ENCODE peak calls at places on chromosomes 12 and 14, in five cellular contexts. W is lower leg skin, Q is astrocyte of the spinal cord, G is GM13977, A is tibial artery. E is an unnamed sample.

GRCh38 chr12:12172106-12172511 is 94.7 kb downstream of the LRP6 start:
- DNase-seq in A (no peak), G (peak), Q (peak), W (peak), E (peak)

GRCh38 chr14:34833545-34834523 is 41.3 kb downstream of the BAZ1A start:
- DNase-seq in G (no peak), A (no peak), Q (no peak), W (no peak), E (peak)

GRCh38 chr12:43576162-43576561 is 24.2 kb upstream of the ADAMTS20 start:
- DNase-seq in W (no peak), A (no peak), G (no peak), Q (no peak), E (no peak)

GRCh38 chr12:64172143-64172970 is 49.7 kb downstream of the KICS2 start:
- DNase-seq in Q (no peak), W (no peak), A (no peak), G (no peak), E (peak)

GRCh38 chr14:79180656-79181055 is 1010.5 kb downstream of the NRXN3 start:
- DNase-seq in G (no peak), W (no peak), A (no peak), Q (no peak), E (no peak)

GRCh38 chr12:68121143-68121542 is 38.4 kb downstream of the IFNG start:
- DNase-seq in A (no peak), G (no peak), W (no peak), Q (no peak), E (no peak)

GRCh38 chr12:122917508-122918227 is 21.7 kb upstream of the VPS37B start:
- DNase-seq in G (no peak), A (peak), W (no peak), Q (peak), E (no peak)

GRCh38 chr14:94888108-94888507 is 118.2 kb upstream of the GSC start:
- DNase-seq in A (no peak), W (no peak), Q (no peak), G (no peak), E (no peak)

GRCh38 chr12:66678640-66679268 is at the start of gene GRIP1:
- DNase-seq in G (no peak), Q (peak), A (no peak), W (no peak), E (no peak)

GRCh38 chr14:69664190-69664742 is 52.9 kb downstream of the SUSD6 start:
- DNase-seq in W (no peak), A (no peak), G (no peak), Q (no peak), E (no peak)

GRCh38 chr12:2212971-2213869 is 160.4 kb downstream of the CACNA1C start:
- DNase-seq in Q (peak), G (no peak), A (no peak), W (no peak), E (no peak)

GRCh38 chr14:29527286-29527685 is 400.4 kb downstream of the PRKD1 start:
- DNase-seq in G (no peak), W (no peak), Q (no peak), A (no peak), E (no peak)

GRCh38 chr12:54262403-54262925 is 17.5 kb downstream of the CBX5 start:
- DNase-seq in W (no peak), Q (peak), A (no peak), G (no peak), E (no peak)

GRCh38 chr12:53345486-53346195 is 9.5 kb upstream of the SP7 start:
- DNase-seq in G (no peak), W (no peak), A (no peak), Q (no peak), E (peak)

GRCh38 chr12:20505056-20505455 is 136.7 kb downstream of the PDE3A start:
- DNase-seq in Q (no peak), W (no peak), A (no peak), G (no peak), E (no peak)

GRCh38 chr12:85527192-85527591 is 247.2 kb downstream of the ALX1 start:
- DNase-seq in Q (no peak), W (no peak), A (no peak), G (peak), E (peak)

GRCh38 chr12:131713349-131713748 is 2.5 kb downstream of the SFSWAP start:
- DNase-seq in W (no peak), G (no peak), A (no peak), Q (no peak), E (no peak)

GRCh38 chr12:95214466-95214865 is 2.8 kb downstream of the FGD6 start:
- DNase-seq in G (no peak), W (no peak), Q (peak), A (no peak), E (no peak)

GRCh38 chr14:104289485-104289884 is 151.1 kb downstream of the KIF26A start:
- DNase-seq in G (no peak), A (no peak), Q (no peak), W (no peak), E (no peak)

GRCh38 chr14:89466460-89466859 is 49.4 kb upstream of the FOXN3 start:
- DNase-seq in G (no peak), Q (no peak), W (no peak), A (no peak), E (peak)

GRCh38 chr14:24734917-24735500 is 101.0 kb upstream of the GZMB start:
- DNase-seq in G (peak), Q (peak), A (no peak), W (peak), E (peak)

GRCh38 chr14:105061428-105062047 is 3.7 kb downstream of the GPR132 start:
- DNase-seq in W (no peak), G (peak), Q (no peak), A (no peak), E (peak)

GRCh38 chr12:129152291-129153075 is 299.2 kb downstream of the GLT1D1 start:
- DNase-seq in A (no peak), Q (no peak), G (no peak), W (no peak), E (no peak)
- TF ChIP-seq CTCF in A (no peak), Q (no peak), G (no peak), W (no peak), E (no peak)

DNA sequence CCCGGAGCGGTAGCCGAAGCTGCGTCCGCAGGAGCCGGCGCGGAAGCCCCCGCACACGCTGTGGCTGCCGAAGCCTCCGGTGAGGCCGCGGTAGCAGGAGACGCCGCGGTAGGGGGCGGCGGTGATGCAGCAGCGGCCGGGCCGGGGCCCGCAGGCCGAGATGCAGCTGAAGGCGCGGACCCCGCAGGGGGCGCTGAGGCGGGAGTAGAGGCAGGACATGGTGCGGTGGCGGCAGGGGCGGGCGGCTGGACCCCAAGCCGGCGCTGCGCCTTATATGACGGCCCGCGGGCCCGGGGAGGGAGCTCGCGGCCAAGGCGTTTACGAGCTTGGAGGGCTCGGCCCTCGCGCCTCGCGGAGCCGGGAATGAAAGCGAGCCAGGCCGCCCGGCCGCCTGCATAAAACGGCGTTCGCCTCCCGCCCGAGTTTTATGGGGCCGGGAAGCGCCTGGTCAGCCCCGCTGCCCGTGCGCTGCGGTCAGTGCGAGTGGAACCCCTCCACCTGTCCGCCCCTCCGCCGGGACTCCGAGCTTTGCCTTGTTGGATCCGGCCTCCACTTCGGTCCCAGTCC is 16.0 kb upstream of the KRT86 start:
- DNase-seq in Q (peak), A (peak), W (no peak), G (peak), E (peak)
- TF ChIP-seq CTCF in Q (no peak), A (no peak), W (no peak), G (no peak), E (no peak)

DNA sequence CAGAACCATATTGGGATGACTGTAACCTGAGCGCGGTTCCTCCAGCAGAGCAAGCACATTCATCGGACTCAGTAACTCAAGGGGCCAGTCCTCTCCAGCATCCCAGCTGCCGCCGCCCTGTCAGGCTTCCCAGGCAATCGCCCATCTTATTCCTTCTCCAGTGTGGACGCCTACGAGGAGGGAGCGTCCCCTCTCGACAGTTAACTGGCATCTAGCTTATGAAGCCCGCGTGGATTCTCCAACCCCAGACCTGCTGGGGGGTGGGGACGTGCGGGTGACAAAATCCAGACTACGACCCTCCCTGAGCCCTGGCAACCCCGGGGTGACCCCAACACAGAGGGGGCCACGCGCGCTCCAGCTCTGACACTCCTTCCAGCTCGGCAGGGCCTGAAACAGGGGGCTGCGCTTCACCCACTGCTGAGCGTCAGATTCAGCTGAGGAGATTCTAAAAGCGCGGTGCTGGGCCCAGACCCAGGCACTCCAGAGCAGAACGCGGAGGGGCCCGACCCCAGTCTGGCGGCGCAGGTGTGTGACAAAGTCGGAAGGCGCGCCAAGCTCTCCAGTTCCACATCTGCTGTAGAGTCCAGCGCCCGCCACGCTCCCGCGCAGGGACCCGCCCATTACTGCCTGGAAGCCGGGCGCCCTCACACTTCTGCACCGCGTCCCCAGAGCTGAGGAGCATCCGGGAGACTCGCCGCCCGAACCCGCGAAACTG is 43.9 kb upstream of the ESR2 start:
- DNase-seq in A (no peak), G (peak), W (peak), Q (peak), E (peak)
- TF ChIP-seq CTCF in A (no peak), G (no peak), W (no peak), Q (peak), E (peak)

DNA sequence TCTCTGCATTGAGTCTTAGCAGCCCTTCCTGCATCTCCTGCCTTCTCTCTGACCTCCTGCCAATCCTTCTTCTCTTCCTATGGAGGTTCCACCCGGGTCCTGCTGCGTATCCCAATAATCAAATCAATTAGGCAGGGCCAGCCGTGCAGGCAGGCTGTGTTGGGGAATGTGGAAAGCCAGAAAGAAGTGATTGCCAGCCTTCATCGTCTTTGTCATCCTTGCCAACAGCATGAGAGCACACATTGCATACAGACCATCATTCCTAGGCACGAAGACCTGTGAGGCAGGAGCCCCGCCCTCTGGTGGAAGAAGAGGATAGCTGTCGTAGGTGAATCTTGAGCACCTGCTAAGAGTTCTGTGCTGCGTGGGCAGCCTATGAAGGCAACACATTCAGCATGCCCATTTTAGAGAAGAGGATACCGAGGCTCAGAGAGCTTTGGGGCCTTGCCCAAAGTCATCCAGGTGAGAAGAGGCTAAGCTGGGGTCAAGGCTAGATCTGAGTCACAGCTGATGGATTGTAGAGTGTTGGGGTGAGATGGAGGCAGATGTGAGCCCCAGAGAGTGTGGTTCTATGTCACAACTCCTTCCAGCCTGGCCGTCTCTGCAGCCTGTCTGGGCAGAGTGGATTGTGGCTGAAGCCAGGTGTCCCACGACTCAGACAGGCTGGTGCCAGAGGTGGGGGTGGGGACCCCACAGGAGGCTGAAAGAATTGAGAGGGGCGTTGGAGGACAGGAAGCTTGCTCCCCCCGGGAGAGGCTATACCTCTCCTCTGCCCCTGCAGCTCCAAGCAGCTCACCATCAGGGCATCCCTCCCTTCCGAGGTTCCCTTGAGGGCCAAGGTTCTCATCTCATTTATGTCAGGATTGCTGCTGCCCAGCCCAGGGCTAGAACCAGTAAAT is 12.7 kb downstream of the C14orf132 start:
- DNase-seq in Q (no peak), W (no peak), G (peak), A (no peak), E (peak)
- TF ChIP-seq CTCF in Q (peak), W (no peak), G (peak), A (no peak), E (peak)